ENCODE peak calls at places on chromosome 13, in ten cellular contexts. One of them, this sample, is unnamed.

GRCh38 chr13:35554972-35555623 is 78.6 kb upstream of the MAB21L1 start:
- DNase-seq in prostate gland: no peak
- DNase-seq in adrenal gland: no peak
- DNase-seq in tibial nerve: no peak
- DNase-seq in mucosa of descending colon: no peak
- DNase-seq in ovary: no peak
- DNase-seq in cardiac fibroblast: no peak
- DNase-seq in A549: no peak
- DNase-seq in fibroblast of mammary gland: peak
- DNase-seq in fibroblast of lung: peak
- DNase-seq in this sample: no peak

GRCh38 chr13:37868691-37869505 is 674 bp downstream of the TRPC4 start:
- DNase-seq in fibroblast of lung: peak
- DNase-seq in tibial nerve: no peak
- DNase-seq in ovary: no peak
- DNase-seq in mucosa of descending colon: no peak
- DNase-seq in prostate gland: no peak
- DNase-seq in fibroblast of mammary gland: peak
- DNase-seq in cardiac fibroblast: peak
- DNase-seq in adrenal gland: no peak
- DNase-seq in A549: no peak
- DNase-seq in this sample: peak

GRCh38 chr13:78382946-78383542 is 220.3 kb downstream of the POU4F1 start:
- DNase-seq in prostate gland: no peak
- DNase-seq in cardiac fibroblast: no peak
- DNase-seq in fibroblast of mammary gland: no peak
- DNase-seq in A549: no peak
- DNase-seq in adrenal gland: no peak
- DNase-seq in mucosa of descending colon: no peak
- DNase-seq in ovary: no peak
- DNase-seq in fibroblast of lung: no peak
- DNase-seq in tibial nerve: no peak
- DNase-seq in this sample: no peak

GRCh38 chr13:41458939-41459753 is 1.8 kb downstream of the RGCC start:
- DNase-seq in mucosa of descending colon: peak
- DNase-seq in ovary: no peak
- DNase-seq in cardiac fibroblast: peak
- DNase-seq in tibial nerve: no peak
- DNase-seq in prostate gland: peak
- DNase-seq in fibroblast of mammary gland: peak
- DNase-seq in adrenal gland: no peak
- DNase-seq in fibroblast of lung: peak
- DNase-seq in A549: peak
- DNase-seq in this sample: peak

GRCh38 chr13:44188257-44188656 is 185.4 kb upstream of the SERP2 start:
- DNase-seq in fibroblast of lung: peak
- DNase-seq in cardiac fibroblast: no peak
- DNase-seq in tibial nerve: no peak
- DNase-seq in mucosa of descending colon: no peak
- DNase-seq in A549: peak
- DNase-seq in adrenal gland: no peak
- DNase-seq in ovary: no peak
- DNase-seq in prostate gland: no peak
- DNase-seq in fibroblast of mammary gland: peak
- DNase-seq in this sample: peak

GRCh38 chr13:95540848-95541247 is 11.7 kb upstream of the CLDN10 start:
- DNase-seq in mucosa of descending colon: no peak
- DNase-seq in prostate gland: peak
- DNase-seq in adrenal gland: no peak
- DNase-seq in fibroblast of lung: no peak
- DNase-seq in tibial nerve: no peak
- DNase-seq in fibroblast of mammary gland: no peak
- DNase-seq in A549: no peak
- DNase-seq in cardiac fibroblast: no peak
- DNase-seq in ovary: no peak
- DNase-seq in this sample: no peak

GRCh38 chr13:69565334-69565733 is 542.3 kb upstream of the ATXN8OS start:
- DNase-seq in ovary: no peak
- DNase-seq in fibroblast of mammary gland: peak
- DNase-seq in fibroblast of lung: peak
- DNase-seq in prostate gland: no peak
- DNase-seq in cardiac fibroblast: no peak
- DNase-seq in tibial nerve: no peak
- DNase-seq in A549: peak
- DNase-seq in mucosa of descending colon: no peak
- DNase-seq in adrenal gland: no peak
- DNase-seq in this sample: no peak

GRCh38 chr13:94480672-94481145 is 1.2 kb upstream of the DCT start:
- DNase-seq in A549: no peak
- DNase-seq in tibial nerve: peak
- DNase-seq in ovary: no peak
- DNase-seq in adrenal gland: no peak
- DNase-seq in mucosa of descending colon: no peak
- DNase-seq in fibroblast of mammary gland: peak
- DNase-seq in prostate gland: no peak
- DNase-seq in cardiac fibroblast: peak
- DNase-seq in fibroblast of lung: peak
- DNase-seq in this sample: peak

GRCh38 chr13:31765441-31765840 is 26.1 kb downstream of the RXFP2 start:
- DNase-seq in A549: no peak
- DNase-seq in cardiac fibroblast: peak
- DNase-seq in fibroblast of lung: peak
- DNase-seq in ovary: no peak
- DNase-seq in fibroblast of mammary gland: peak
- DNase-seq in tibial nerve: no peak
- DNase-seq in mucosa of descending colon: no peak
- DNase-seq in prostate gland: no peak
- DNase-seq in adrenal gland: no peak
- DNase-seq in this sample: peak

GRCh38 chr13:65901723-65902122 is 1328.4 kb downstream of the PCDH9 start:
- DNase-seq in ovary: no peak
- DNase-seq in fibroblast of mammary gland: no peak
- DNase-seq in adrenal gland: no peak
- DNase-seq in cardiac fibroblast: no peak
- DNase-seq in fibroblast of lung: no peak
- DNase-seq in A549: no peak
- DNase-seq in prostate gland: no peak
- DNase-seq in mucosa of descending colon: no peak
- DNase-seq in tibial nerve: no peak
- DNase-seq in this sample: no peak

GRCh38 chr13:31982540-31982939 is 49.0 kb upstream of the FRY start:
- DNase-seq in A549: peak
- DNase-seq in prostate gland: peak
- DNase-seq in adrenal gland: peak
- DNase-seq in fibroblast of lung: peak
- DNase-seq in cardiac fibroblast: peak
- DNase-seq in ovary: no peak
- DNase-seq in fibroblast of mammary gland: peak
- DNase-seq in tibial nerve: peak
- DNase-seq in mucosa of descending colon: peak
- DNase-seq in this sample: peak

GRCh38 chr13:100063333-100063732 is 25.6 kb upstream of the PCCA start:
- DNase-seq in ovary: no peak
- DNase-seq in tibial nerve: no peak
- DNase-seq in A549: no peak
- DNase-seq in cardiac fibroblast: peak
- DNase-seq in mucosa of descending colon: no peak
- DNase-seq in fibroblast of mammary gland: peak
- DNase-seq in prostate gland: no peak
- DNase-seq in fibroblast of lung: no peak
- DNase-seq in adrenal gland: no peak
- DNase-seq in this sample: peak

GRCh38 chr13:36815069-36815468 is 4.0 kb upstream of the RFXAP start:
- DNase-seq in fibroblast of mammary gland: no peak
- DNase-seq in A549: peak
- DNase-seq in ovary: no peak
- DNase-seq in mucosa of descending colon: no peak
- DNase-seq in tibial nerve: no peak
- DNase-seq in prostate gland: no peak
- DNase-seq in fibroblast of lung: no peak
- DNase-seq in adrenal gland: no peak
- DNase-seq in cardiac fibroblast: no peak
- DNase-seq in this sample: no peak

GRCh38 chr13:99975626-99976025 is 4.1 kb upstream of the ZIC5 start:
- DNase-seq in fibroblast of mammary gland: no peak
- DNase-seq in adrenal gland: no peak
- DNase-seq in cardiac fibroblast: no peak
- DNase-seq in fibroblast of lung: no peak
- DNase-seq in tibial nerve: no peak
- DNase-seq in mucosa of descending colon: no peak
- DNase-seq in ovary: no peak
- DNase-seq in prostate gland: no peak
- DNase-seq in A549: no peak
- DNase-seq in this sample: no peak

GRCh38 chr13:40604135-40604534 is 62.3 kb downstream of the FOXO1 start:
- DNase-seq in adrenal gland: no peak
- DNase-seq in A549: no peak
- DNase-seq in cardiac fibroblast: no peak
- DNase-seq in ovary: no peak
- DNase-seq in fibroblast of lung: no peak
- DNase-seq in fibroblast of mammary gland: no peak
- DNase-seq in tibial nerve: no peak
- DNase-seq in mucosa of descending colon: no peak
- DNase-seq in prostate gland: no peak
- DNase-seq in this sample: no peak

GRCh38 chr13:98729526-98730057 is 22.9 kb downstream of the SLC15A1 start:
- DNase-seq in prostate gland: no peak
- DNase-seq in tibial nerve: no peak
- DNase-seq in ovary: no peak
- DNase-seq in A549: no peak
- DNase-seq in cardiac fibroblast: no peak
- DNase-seq in fibroblast of lung: no peak
- DNase-seq in mucosa of descending colon: no peak
- DNase-seq in fibroblast of mammary gland: no peak
- DNase-seq in adrenal gland: no peak
- DNase-seq in this sample: no peak

GRCh38 chr13:24288870-24289269 is 20.5 kb upstream of the C1QTNF9 start:
- DNase-seq in fibroblast of lung: no peak
- DNase-seq in prostate gland: no peak
- DNase-seq in tibial nerve: no peak
- DNase-seq in cardiac fibroblast: no peak
- DNase-seq in mucosa of descending colon: no peak
- DNase-seq in A549: no peak
- DNase-seq in ovary: peak
- DNase-seq in adrenal gland: no peak
- DNase-seq in fibroblast of mammary gland: peak
- DNase-seq in this sample: peak

GRCh38 chr13:32142956-32143375 is 111.4 kb downstream of the FRY start:
- DNase-seq in cardiac fibroblast: peak
- DNase-seq in tibial nerve: no peak
- DNase-seq in A549: peak
- DNase-seq in fibroblast of lung: peak
- DNase-seq in adrenal gland: no peak
- DNase-seq in ovary: no peak
- DNase-seq in prostate gland: no peak
- DNase-seq in mucosa of descending colon: no peak
- DNase-seq in fibroblast of mammary gland: peak
- DNase-seq in this sample: peak

GRCh38 chr13:27044837-27045570 is 126.6 kb downstream of the USP12 start:
- DNase-seq in ovary: no peak
- DNase-seq in fibroblast of lung: no peak
- DNase-seq in A549: no peak
- DNase-seq in tibial nerve: no peak
- DNase-seq in fibroblast of mammary gland: no peak
- DNase-seq in prostate gland: no peak
- DNase-seq in adrenal gland: no peak
- DNase-seq in mucosa of descending colon: no peak
- DNase-seq in cardiac fibroblast: no peak
- DNase-seq in this sample: no peak

GRCh38 chr13:73141292-73141771 is 82.5 kb downstream of the KLF5 start:
- DNase-seq in adrenal gland: no peak
- DNase-seq in A549: no peak
- DNase-seq in prostate gland: no peak
- DNase-seq in cardiac fibroblast: peak
- DNase-seq in tibial nerve: no peak
- DNase-seq in fibroblast of mammary gland: no peak
- DNase-seq in fibroblast of lung: peak
- DNase-seq in ovary: no peak
- DNase-seq in mucosa of descending colon: no peak
- DNase-seq in this sample: no peak
- H3K4me3 ChIP-seq in adrenal gland: no peak
- H3K4me3 ChIP-seq in A549: no peak
- H3K4me3 ChIP-seq in prostate gland: no peak
- H3K4me3 ChIP-seq in cardiac fibroblast: peak
- H3K4me3 ChIP-seq in tibial nerve: no peak
- H3K4me3 ChIP-seq in fibroblast of mammary gland: no peak
- H3K4me3 ChIP-seq in fibroblast of lung: no peak
- H3K4me3 ChIP-seq in ovary: no peak
- H3K4me3 ChIP-seq in mucosa of descending colon: no peak
- H3K4me3 ChIP-seq in this sample: no peak

GRCh38 chr13:102392810-102393209 is 9.0 kb downstream of the FGF14 start:
- DNase-seq in fibroblast of mammary gland: peak
- DNase-seq in adrenal gland: no peak
- DNase-seq in mucosa of descending colon: no peak
- DNase-seq in tibial nerve: no peak
- DNase-seq in ovary: no peak
- DNase-seq in fibroblast of lung: no peak
- DNase-seq in A549: no peak
- DNase-seq in cardiac fibroblast: no peak
- DNase-seq in prostate gland: no peak
- DNase-seq in this sample: no peak
- TF ChIP-seq CTCF in fibroblast of mammary gland: no peak
- TF ChIP-seq CTCF in adrenal gland: no peak
- TF ChIP-seq CTCF in mucosa of descending colon: no peak
- TF ChIP-seq CTCF in tibial nerve: no peak
- TF ChIP-seq CTCF in ovary: no peak
- TF ChIP-seq CTCF in fibroblast of lung: no peak
- TF ChIP-seq CTCF in A549: no peak
- TF ChIP-seq CTCF in cardiac fibroblast: no peak
- TF ChIP-seq CTCF in prostate gland: no peak
- TF ChIP-seq CTCF in this sample: no peak

GRCh38 chr13:109412232-109412935 is 374.0 kb downstream of the IRS2 start:
- DNase-seq in ovary: peak
- DNase-seq in cardiac fibroblast: peak
- DNase-seq in prostate gland: no peak
- DNase-seq in mucosa of descending colon: peak
- DNase-seq in fibroblast of mammary gland: no peak
- DNase-seq in adrenal gland: peak
- DNase-seq in A549: peak
- DNase-seq in fibroblast of lung: peak
- DNase-seq in tibial nerve: no peak
- DNase-seq in this sample: peak
- H3K4me3 ChIP-seq in ovary: no peak
- H3K4me3 ChIP-seq in cardiac fibroblast: no peak
- H3K4me3 ChIP-seq in prostate gland: no peak
- H3K4me3 ChIP-seq in mucosa of descending colon: no peak
- H3K4me3 ChIP-seq in fibroblast of mammary gland: no peak
- H3K4me3 ChIP-seq in adrenal gland: no peak
- H3K4me3 ChIP-seq in A549: no peak
- H3K4me3 ChIP-seq in fibroblast of lung: no peak
- H3K4me3 ChIP-seq in tibial nerve: no peak
- H3K4me3 ChIP-seq in this sample: no peak

DNA sequence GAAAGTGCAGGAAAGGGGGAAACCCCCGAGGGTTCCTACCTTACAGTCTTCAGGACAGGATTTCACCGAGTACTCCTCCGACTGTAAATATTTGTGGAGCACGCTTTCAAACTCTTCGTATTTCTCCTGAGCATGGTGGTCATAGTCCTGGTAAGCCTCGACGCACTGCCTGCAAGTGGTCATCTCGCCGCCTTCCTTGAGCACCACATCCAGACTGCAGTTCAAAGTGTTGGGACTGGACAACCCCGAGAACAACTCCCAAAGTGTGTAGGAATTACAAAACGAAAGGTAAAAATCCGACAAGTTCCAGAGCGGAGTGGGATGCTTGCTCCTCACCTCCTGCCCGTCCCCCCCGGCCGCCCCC is 349.7 kb downstream of the LIG4 start:
- DNase-seq in prostate gland: no peak
- DNase-seq in tibial nerve: no peak
- DNase-seq in ovary: no peak
- DNase-seq in mucosa of descending colon: no peak
- DNase-seq in fibroblast of mammary gland: no peak
- DNase-seq in fibroblast of lung: peak
- DNase-seq in A549: no peak
- DNase-seq in adrenal gland: no peak
- DNase-seq in cardiac fibroblast: peak
- DNase-seq in this sample: no peak
- TF ChIP-seq CTCF in prostate gland: no peak
- TF ChIP-seq CTCF in tibial nerve: no peak
- TF ChIP-seq CTCF in ovary: no peak
- TF ChIP-seq CTCF in mucosa of descending colon: no peak
- TF ChIP-seq CTCF in fibroblast of mammary gland: no peak
- TF ChIP-seq CTCF in fibroblast of lung: no peak
- TF ChIP-seq CTCF in A549: no peak
- TF ChIP-seq CTCF in adrenal gland: no peak
- TF ChIP-seq CTCF in cardiac fibroblast: no peak
- TF ChIP-seq CTCF in this sample: no peak